ENCODE peak calls at places on chromosomes 12 and 14, in nine cellular contexts. W is AG04450; J is effector memory CD4-positive, alpha-beta T cell; F is dorsolateral prefrontal cortex; K is adrenal gland; M is ovary; U is GM23338; X is heart left ventricle; P is sigmoid colon. G is an unnamed sample.

GRCh38 chr14:105118646-105119409 is 49.7 kb downstream of the JAG2 start:
- DNase-seq in W (no peak), J (no peak), F (no peak), K (peak; percentile 21), M (no peak), U (no peak), X (no peak), P (no peak), G (no peak)

GRCh38 chr14:98808494-98809407 is 463.2 kb downstream of the BCL11B start:
- DNase-seq in W (no peak), J (no peak), F (no peak), K (no peak), M (no peak), U (no peak), X (no peak), P (no peak), G (no peak)

GRCh38 chr14:87896393-87897380 is 96.3 kb downstream of the GALC start:
- DNase-seq in W (peak; percentile 36), J (no peak), F (no peak), K (no peak), M (no peak), U (peak; percentile 81), X (no peak), P (no peak), G (no peak)

GRCh38 chr12:79119796-79120195 is 255.2 kb downstream of the SYT1 start:
- DNase-seq in W (no peak), J (no peak), F (no peak), K (no peak), M (no peak), U (peak; percentile 90), X (no peak), P (no peak), G (no peak)

GRCh38 chr12:91057771-91058170 is at the start of gene KERA:
- DNase-seq in W (no peak), J (no peak), F (no peak), K (no peak), M (no peak), U (no peak), X (no peak), P (no peak), G (no peak)

GRCh38 chr14:52080817-52081755 is 12.2 kb upstream of the NID2 start:
- DNase-seq in W (peak; percentile 72), J (no peak), F (no peak), K (peak; percentile 61), M (no peak), U (no peak), X (no peak), P (no peak), G (no peak)

GRCh38 chr12:48917857-48918537 is 7.3 kb downstream of the FKBP11 start:
- DNase-seq in W (no peak), J (peak; percentile 18), F (no peak), K (no peak), M (no peak), U (no peak), X (no peak), P (no peak), G (no peak)

GRCh38 chr12:67702136-67702535 is 53.6 kb downstream of the DYRK2 start:
- DNase-seq in W (no peak), J (no peak), F (no peak), K (no peak), M (no peak), U (no peak), X (no peak), P (no peak), G (no peak)

GRCh38 chr14:76314521-76314951 is 61.4 kb upstream of the ESRRB start:
- DNase-seq in W (no peak), J (no peak), F (peak; percentile 19), K (no peak), M (no peak), U (peak; percentile 36), X (no peak), P (peak; percentile 29), G (no peak)

GRCh38 chr12:27822076-27822712 is 42.2 kb upstream of the MANSC4 start:
- DNase-seq in W (peak; percentile 57), J (peak; percentile 24), F (no peak), K (no peak), M (no peak), U (no peak), X (no peak), P (no peak), G (no peak)
- H3K4me3 ChIP-seq in W (no peak overlapping the region), J (peak overlapping the region; percentile 23), F (no peak overlapping the region), K (no peak overlapping the region), M (no peak overlapping the region), U (no peak overlapping the region), X (no peak overlapping the region), P (no peak overlapping the region), G (no peak overlapping the region)

DNA sequence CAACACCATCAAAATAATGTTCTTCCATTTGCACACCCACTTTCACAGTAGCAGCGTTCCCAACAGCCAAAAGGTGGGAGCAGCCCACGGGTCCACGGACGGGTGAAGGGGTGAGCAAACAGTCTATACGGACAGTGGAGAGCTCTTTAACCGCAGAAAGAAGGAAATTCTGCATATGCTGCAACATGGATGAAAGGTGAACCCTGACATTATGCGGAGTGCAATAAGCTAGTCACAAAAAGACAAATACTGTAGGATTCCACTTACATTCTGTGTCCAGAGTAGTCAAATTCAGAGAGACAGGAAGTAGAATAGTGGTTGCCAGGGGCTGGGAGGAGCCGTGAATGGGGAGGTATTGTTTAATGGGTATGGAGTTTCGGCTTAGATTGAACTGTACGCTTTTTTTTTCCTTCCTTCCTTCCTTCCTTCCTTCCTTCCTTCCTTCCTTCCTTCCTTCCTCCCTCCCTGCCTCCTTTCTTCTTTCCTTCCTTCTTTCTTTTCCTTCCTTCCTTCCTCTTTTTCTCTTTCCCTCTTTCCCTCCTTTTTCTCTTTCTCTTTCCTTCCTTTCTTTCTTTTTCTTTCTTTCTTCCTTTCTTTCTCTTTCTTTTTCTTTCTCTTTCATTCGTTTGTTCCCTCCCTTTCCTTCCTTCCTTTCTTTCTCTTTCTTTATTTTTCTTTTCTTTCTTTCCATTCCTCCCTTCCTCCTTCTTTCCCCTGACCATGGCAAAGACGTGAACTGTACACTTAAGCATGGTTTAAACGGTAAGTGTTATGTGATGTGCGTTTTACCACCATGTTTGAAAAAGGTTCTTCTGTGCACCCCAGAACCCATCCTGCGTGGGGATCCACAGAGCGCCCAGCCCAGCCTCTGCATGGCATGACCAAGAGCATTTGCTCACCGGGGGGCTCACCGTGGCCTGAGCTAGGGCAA is 15.9 kb upstream of the ANKRD9 start:
- DNase-seq in W (no peak), J (no peak), F (no peak), K (no peak), M (no peak), U (no peak), X (no peak), P (no peak), G (peak; percentile 70)
- H3K27ac ChIP-seq in W (peak overlapping the region; percentile 61), J (peak overlapping the region; percentile 54), F (peak overlapping the region; percentile 84), K (peak overlapping the region; percentile 90), M (no peak overlapping the region), U (no peak overlapping the region), X (peak overlapping the region; percentile 82), P (peak overlapping the region; percentile 84), G (peak overlapping the region; percentile 74)

GRCh38 chr14:90831821-90832220 is 15.6 kb upstream of the TTC7B start:
- DNase-seq in W (no peak), J (no peak), F (no peak), K (no peak), M (no peak), U (no peak), X (no peak), P (peak; percentile 41), G (no peak)

GRCh38 chr14:90829677-90830076 is 13.4 kb upstream of the TTC7B start:
- DNase-seq in W (no peak), J (no peak), F (no peak), K (no peak), M (no peak), U (no peak), X (no peak), P (no peak), G (no peak)

GRCh38 chr14:90828642-90829487 is 12.6 kb upstream of the TTC7B start:
- DNase-seq in W (no peak), J (no peak), F (no peak), K (peak; percentile 67), M (no peak), U (no peak), X (no peak), P (no peak), G (no peak)

GRCh38 chr14:90830931-90831701 is 14.9 kb upstream of the TTC7B start:
- DNase-seq in W (no peak), J (no peak), F (no peak), K (no peak), M (no peak), U (no peak), X (no peak), P (peak; percentile 58), G (no peak)

GRCh38 chr14:90827919-90828610 is 11.8 kb upstream of the TTC7B start:
- DNase-seq in W (peak; percentile 26), J (peak; percentile 88), F (peak; percentile 98), K (peak; percentile 97), M (peak; percentile 92), U (peak; percentile 97), X (peak; percentile 95), P (peak; percentile 96), G (peak; percentile 94)
- H3K4me3 ChIP-seq in W (peak overlapping the region; percentile 55), J (peak overlapping the region; percentile 43), F (peak overlapping the region; percentile 66), K (no peak overlapping the region), M (peak overlapping the region; percentile 37), U (peak overlapping the region; percentile 50), X (peak overlapping the region; percentile 47), P (peak overlapping the region; percentile 44), G (peak overlapping the region; percentile 36)

GRCh38 chr12:59486827-59487226 is 109.0 kb upstream of the SLC16A7 start:
- DNase-seq in W (no peak), J (no peak), F (no peak), K (no peak), M (no peak), U (no peak), X (no peak), P (no peak), G (no peak)
- H3K27ac ChIP-seq in W (no peak overlapping the region), J (no peak overlapping the region), F (no peak overlapping the region), K (no peak overlapping the region), M (no peak overlapping the region), U (no peak overlapping the region), X (no peak overlapping the region), P (no peak overlapping the region), G (no peak overlapping the region)

GRCh38 chr12:65826513-65827171 is 2.4 kb downstream of the HMGA2 start:
- DNase-seq in W (no peak), J (no peak), F (no peak), K (no peak), M (no peak), U (peak; percentile 26), X (no peak), P (no peak), G (no peak)
- H3K4me3 ChIP-seq in W (peak overlapping the region; percentile 69), J (no peak overlapping the region), F (no peak overlapping the region), K (no peak overlapping the region), M (no peak overlapping the region), U (peak overlapping the region; percentile 55), X (peak overlapping the region; percentile 56), P (no peak overlapping the region), G (peak overlapping the region; percentile 77)

GRCh38 chr14:31990183-31990862 is 86.8 kb upstream of the ARHGAP5 start:
- DNase-seq in W (no peak), J (no peak), F (no peak), K (no peak), M (no peak), U (no peak), X (no peak), P (no peak), G (no peak)
- H3K27ac ChIP-seq in W (no peak overlapping the region), J (no peak overlapping the region), F (peak overlapping the region; percentile 52), K (peak overlapping the region; percentile 77), M (no peak overlapping the region), U (no peak overlapping the region), X (no peak overlapping the region), P (peak overlapping the region; percentile 25), G (no peak overlapping the region)

G was measured in right cardiac atrium.